ENCODE peak calls at places on chromosomes 16 and 17, in four cellular contexts. One of them, this sample, is unnamed.

GRCh38 chr17:20032636-20033035 is 23.5 kb downstream of the SPECC1 start:
- DNase-seq in GM23248: no peak
- DNase-seq in lower lobe of right lung: no peak
- DNase-seq in GM23338: no peak
- DNase-seq in this sample: no peak

GRCh38 chr16:29994613-29995329 is 646 bp downstream of the HIRIP3 start:
- DNase-seq in GM23248: peak; percentile 90
- DNase-seq in lower lobe of right lung: no peak
- DNase-seq in GM23338: no peak
- DNase-seq in this sample: no peak

GRCh38 chr16:59179446-59180082 is 445.4 kb upstream of the GOT2 start:
- DNase-seq in GM23248: no peak
- DNase-seq in lower lobe of right lung: no peak
- DNase-seq in GM23338: no peak
- DNase-seq in this sample: no peak

GRCh38 chr17:32446949-32447348 is 2.6 kb downstream of the PSMD11 start:
- DNase-seq in GM23248: no peak
- DNase-seq in lower lobe of right lung: no peak
- DNase-seq in GM23338: no peak
- DNase-seq in this sample: no peak

GRCh38 chr17:39244016-39244599 is 18.4 kb upstream of the STAC2 start:
- DNase-seq in GM23248: no peak
- DNase-seq in lower lobe of right lung: no peak
- DNase-seq in GM23338: peak; percentile 39
- DNase-seq in this sample: no peak

GRCh38 chr16:56352351-56353053 is 72.8 kb downstream of the AMFR start:
- DNase-seq in GM23248: no peak
- DNase-seq in lower lobe of right lung: no peak
- DNase-seq in GM23338: no peak
- DNase-seq in this sample: no peak

GRCh38 chr16:49473773-49474172 is 100.2 kb downstream of the C16orf78 start:
- DNase-seq in GM23248: no peak
- DNase-seq in lower lobe of right lung: peak; percentile 18
- DNase-seq in GM23338: no peak
- DNase-seq in this sample: no peak

GRCh38 chr17:76997981-76998531 is 129.9 kb downstream of the MGAT5B start:
- DNase-seq in GM23248: no peak
- DNase-seq in lower lobe of right lung: no peak
- DNase-seq in GM23338: no peak
- DNase-seq in this sample: peak; percentile 14

GRCh38 chr17:7224661-7225111 is 4.9 kb downstream of the ACADVL start:
- DNase-seq in GM23248: no peak
- DNase-seq in lower lobe of right lung: no peak
- DNase-seq in GM23338: no peak
- DNase-seq in this sample: no peak

GRCh38 chr17:55660171-55660886 is 62.3 kb downstream of the TMEM100 start:
- DNase-seq in GM23248: peak; percentile 54
- DNase-seq in lower lobe of right lung: no peak
- DNase-seq in GM23338: no peak
- DNase-seq in this sample: no peak

GRCh38 chr17:63124536-63124935 is 158.5 kb downstream of the TANC2 start:
- DNase-seq in GM23248: no peak
- DNase-seq in lower lobe of right lung: no peak
- DNase-seq in GM23338: peak; percentile 47
- DNase-seq in this sample: no peak

GRCh38 chr17:83185023-83186002 is 105.9 kb downstream of the METRNL start:
- DNase-seq in GM23248: no peak
- DNase-seq in lower lobe of right lung: no peak
- DNase-seq in GM23338: no peak
- DNase-seq in this sample: no peak

GRCh38 chr17:52158450-52159042 is at the start of gene CA10:
- DNase-seq in GM23248: no peak
- DNase-seq in lower lobe of right lung: no peak
- DNase-seq in GM23338: peak; percentile 91
- DNase-seq in this sample: no peak

GRCh38 chr16:49111351-49111750 is 170.3 kb downstream of the CBLN1 start:
- DNase-seq in GM23248: no peak
- DNase-seq in lower lobe of right lung: no peak
- DNase-seq in GM23338: no peak
- DNase-seq in this sample: no peak

GRCh38 chr17:78168906-78169793 is 769 bp downstream of the SYNGR2 start:
- DNase-seq in GM23248: peak; percentile 66
- DNase-seq in lower lobe of right lung: peak; percentile 76
- DNase-seq in GM23338: peak; percentile 83
- DNase-seq in this sample: no peak

GRCh38 chr17:15409721-15410247 is 57.6 kb downstream of the CDRT4 start:
- DNase-seq in GM23248: peak; percentile 98
- DNase-seq in lower lobe of right lung: no peak
- DNase-seq in GM23338: no peak
- DNase-seq in this sample: no peak

GRCh38 chr16:11699234-11699894 is 31.1 kb downstream of the SNN start:
- DNase-seq in GM23248: no peak
- DNase-seq in lower lobe of right lung: no peak
- DNase-seq in GM23338: no peak
- DNase-seq in this sample: no peak

GRCh38 chr16:74605746-74606520 is 981 bp downstream of the GLG1 start:
- DNase-seq in GM23248: peak; percentile 62
- DNase-seq in lower lobe of right lung: no peak
- DNase-seq in GM23338: no peak
- DNase-seq in this sample: no peak

GRCh38 chr17:27940503-27940902 is 47.3 kb upstream of the LYRM9 start:
- DNase-seq in GM23248: no peak
- DNase-seq in lower lobe of right lung: no peak
- DNase-seq in GM23338: no peak
- DNase-seq in this sample: no peak

GRCh38 chr17:36947922-36948716 is 635 bp upstream of the AATF start:
- DNase-seq in GM23248: no peak
- DNase-seq in lower lobe of right lung: no peak
- DNase-seq in GM23338: peak; percentile 63
- DNase-seq in this sample: no peak

GRCh38 chr17:57668332-57668731 is 76.8 kb downstream of the CCDC182 start:
- DNase-seq in GM23248: no peak
- DNase-seq in lower lobe of right lung: no peak
- DNase-seq in GM23338: no peak
- DNase-seq in this sample: no peak

GRCh38 chr16:70756071-70756470 is 44.9 kb downstream of the VAC14 start:
- DNase-seq in GM23248: no peak
- DNase-seq in lower lobe of right lung: no peak
- DNase-seq in GM23338: no peak
- DNase-seq in this sample: no peak

GRCh38 chr17:40331743-40332641 is 23.0 kb downstream of the RARA start:
- DNase-seq in GM23248: peak; percentile 64
- DNase-seq in lower lobe of right lung: peak; percentile 92
- DNase-seq in GM23338: no peak
- DNase-seq in this sample: no peak

GRCh38 chr17:61481421-61481820 is 29.2 kb downstream of the TBX4 start:
- DNase-seq in GM23248: no peak
- DNase-seq in lower lobe of right lung: peak; percentile 31
- DNase-seq in GM23338: no peak
- DNase-seq in this sample: no peak